ENCODE peak calls at places on chromosomes 7 and 10, in eight cellular contexts. V is IMR-90; F is CD4-positive, alpha-beta memory T cell; T is WERI-Rb-1; A is WTC11; Y is 8988T; Z is AG08395; E is NAMALWA. S is an unnamed sample.

GRCh38 chr10:78605800-78606350 is 462.9 kb upstream of the ZMIZ1 start:
- DNase-seq in T (no peak), A (no peak), Z (no peak), V (no peak), Y (no peak), F (no peak), E (peak; percentile 0), S (peak; percentile 6)

GRCh38 chr10:113736576-113736975 is 14.9 kb upstream of the PLEKHS1 start:
- DNase-seq in E (no peak), A (no peak), V (no peak), F (no peak), Z (peak; percentile 7), Y (no peak), T (no peak), S (no peak)

GRCh38 chr10:6195376-6195775 is 7.4 kb upstream of the PFKFB3 start:
- DNase-seq in Y (no peak), T (no peak), Z (peak; percentile 51), A (no peak), V (peak; percentile 75), F (no peak), E (no peak), S (no peak)

GRCh38 chr7:149859881-149860280 is 13.9 kb upstream of the ATP6V0E2 start:
- DNase-seq in Z (no peak), T (no peak), A (no peak), F (no peak), V (no peak), Y (no peak), E (no peak), S (no peak)

GRCh38 chr7:14381936-14382335 is 392.5 kb upstream of the ETV1 start:
- DNase-seq in F (no peak), V (no peak), T (no peak), Z (no peak), Y (no peak), E (no peak), A (no peak), S (no peak)

GRCh38 chr7:27179503-27180430 is 5.3 kb downstream of the HOXA11 start:
- DNase-seq in Z (peak; percentile 84), T (peak; percentile 62), F (peak; percentile 63), V (peak; percentile 45), Y (peak; percentile 97), A (peak; percentile 80), E (no peak), S (peak; percentile 41)

GRCh38 chr7:108146070-108146842 is 16.1 kb upstream of the LAMB4 start:
- DNase-seq in F (peak; percentile 31), A (peak; percentile 71), V (peak; percentile 86), E (peak; percentile 88), Y (no peak), Z (peak; percentile 69), T (peak; percentile 79), S (peak; percentile 35)

GRCh38 chr10:71268751-71269150 is 50.3 kb upstream of the SLC29A3 start:
- DNase-seq in A (no peak), F (no peak), Z (no peak), E (no peak), T (no peak), Y (no peak), V (peak; percentile 44), S (no peak)

GRCh38 chr7:103795112-103795511 is 194.3 kb downstream of the RELN start:
- DNase-seq in F (no peak), V (peak; percentile 17), T (no peak), Z (no peak), E (no peak), A (no peak), Y (no peak), S (no peak)

GRCh38 chr10:47063858-47064257 is 152.6 kb downstream of the PTPN20 start:
- DNase-seq in Z (no peak), E (no peak), Y (no peak), A (no peak), F (no peak), V (no peak), T (no peak), S (no peak)

S was measured in MV-4-11.